ENCODE peak calls at places on chromosomes 11 and 22, in six cellular contexts. One of them, this sample, is unnamed.
A peak's percentile ranks its signal among the peaks of the same experiment; 100 is the strongest.

GRCh38 chr11:74650498-74650897 is 58.1 kb downstream of the POLD3 start:
- DNase-seq in mammary epithelial cell: no peak
- DNase-seq in GM12878: no peak
- DNase-seq in HCT116: no peak
- DNase-seq in endodermal cell: no peak
- DNase-seq in fibroblast of lung: peak; percentile 99
- DNase-seq in this sample: no peak

GRCh38 chr11:129249923-129250322 is 57.8 kb upstream of the ARHGAP32 start:
- DNase-seq in mammary epithelial cell: peak; percentile 19
- DNase-seq in GM12878: no peak
- DNase-seq in HCT116: no peak
- DNase-seq in endodermal cell: no peak
- DNase-seq in fibroblast of lung: no peak
- DNase-seq in this sample: no peak

GRCh38 chr11:10379433-10379832 is 74.6 kb downstream of the ADM start:
- DNase-seq in mammary epithelial cell: no peak
- DNase-seq in GM12878: no peak
- DNase-seq in HCT116: no peak
- DNase-seq in endodermal cell: no peak
- DNase-seq in fibroblast of lung: peak; percentile 63
- DNase-seq in this sample: no peak

GRCh38 chr11:35165416-35166368 is 26.7 kb downstream of the CD44 start:
- DNase-seq in mammary epithelial cell: peak; percentile 71
- DNase-seq in GM12878: peak; percentile 99
- DNase-seq in HCT116: no peak
- DNase-seq in endodermal cell: no peak
- DNase-seq in fibroblast of lung: peak; percentile 85
- DNase-seq in this sample: no peak

GRCh38 chr11:68827733-68828132 is 14.0 kb downstream of the CPT1A start:
- DNase-seq in mammary epithelial cell: no peak
- DNase-seq in GM12878: no peak
- DNase-seq in HCT116: no peak
- DNase-seq in endodermal cell: no peak
- DNase-seq in fibroblast of lung: no peak
- DNase-seq in this sample: no peak

GRCh38 chr11:121563900-121564822 is 111.4 kb upstream of the SORL1-AS1 start:
- DNase-seq in mammary epithelial cell: no peak
- DNase-seq in GM12878: no peak
- DNase-seq in HCT116: no peak
- DNase-seq in endodermal cell: no peak
- DNase-seq in fibroblast of lung: peak; percentile 21
- DNase-seq in this sample: no peak

GRCh38 chr22:26324150-26324549 is 104.9 kb upstream of the ASPHD2 start:
- DNase-seq in mammary epithelial cell: no peak
- DNase-seq in GM12878: no peak
- DNase-seq in HCT116: no peak
- DNase-seq in endodermal cell: no peak
- DNase-seq in fibroblast of lung: no peak
- DNase-seq in this sample: no peak

GRCh38 chr11:23406131-23406819 is 546.0 kb upstream of the CCDC179 start:
- DNase-seq in mammary epithelial cell: no peak
- DNase-seq in GM12878: no peak
- DNase-seq in HCT116: no peak
- DNase-seq in endodermal cell: peak; percentile 72
- DNase-seq in fibroblast of lung: no peak
- DNase-seq in this sample: peak; percentile 58

GRCh38 chr11:9459573-9460321 is 1.1 kb upstream of the ZNF143 start:
- DNase-seq in mammary epithelial cell: peak; percentile 27
- DNase-seq in GM12878: no peak
- DNase-seq in HCT116: peak; percentile 22
- DNase-seq in endodermal cell: peak; percentile 67
- DNase-seq in fibroblast of lung: peak; percentile 80
- DNase-seq in this sample: no peak

GRCh38 chr22:22855617-22856308 is 31.9 kb upstream of the IGLL5 start:
- DNase-seq in mammary epithelial cell: no peak
- DNase-seq in GM12878: no peak
- DNase-seq in HCT116: no peak
- DNase-seq in endodermal cell: peak; percentile 85
- DNase-seq in fibroblast of lung: no peak
- DNase-seq in this sample: no peak

GRCh38 chr11:59429924-59430516 is 3.8 kb upstream of the OR5A2 start:
- DNase-seq in mammary epithelial cell: peak; percentile 48
- DNase-seq in GM12878: peak; percentile 61
- DNase-seq in HCT116: peak; percentile 56
- DNase-seq in endodermal cell: peak; percentile 71
- DNase-seq in fibroblast of lung: peak; percentile 53
- DNase-seq in this sample: no peak

GRCh38 chr11:75283391-75283931 is 42.9 kb downstream of the TPBGL start:
- DNase-seq in mammary epithelial cell: no peak
- DNase-seq in GM12878: no peak
- DNase-seq in HCT116: no peak
- DNase-seq in endodermal cell: no peak
- DNase-seq in fibroblast of lung: no peak
- DNase-seq in this sample: peak; percentile 59

GRCh38 chr11:1041471-1041870 is 5.0 kb upstream of the MUC6 start:
- DNase-seq in mammary epithelial cell: no peak
- DNase-seq in GM12878: no peak
- DNase-seq in HCT116: no peak
- DNase-seq in endodermal cell: no peak
- DNase-seq in fibroblast of lung: no peak
- DNase-seq in this sample: peak; percentile 68

GRCh38 chr11:117595440-117595839 is 201.6 kb downstream of the DSCAML1 start:
- DNase-seq in mammary epithelial cell: no peak
- DNase-seq in GM12878: no peak
- DNase-seq in HCT116: peak; percentile 7
- DNase-seq in endodermal cell: no peak
- DNase-seq in fibroblast of lung: no peak
- DNase-seq in this sample: no peak

GRCh38 chr22:40531951-40532900 is 104.3 kb downstream of the MRTFA start:
- DNase-seq in mammary epithelial cell: no peak
- DNase-seq in GM12878: no peak
- DNase-seq in HCT116: no peak
- DNase-seq in endodermal cell: no peak
- DNase-seq in fibroblast of lung: no peak
- DNase-seq in this sample: no peak

GRCh38 chr11:114160884-114161283 is 101.4 kb downstream of the ZBTB16 start:
- DNase-seq in mammary epithelial cell: peak; percentile 62
- DNase-seq in GM12878: no peak
- DNase-seq in HCT116: no peak
- DNase-seq in endodermal cell: no peak
- DNase-seq in fibroblast of lung: peak; percentile 53
- DNase-seq in this sample: peak; percentile 5

GRCh38 chr11:100863080-100863581 is 176.0 kb downstream of the ARHGAP42 start:
- DNase-seq in mammary epithelial cell: peak; percentile 21
- DNase-seq in GM12878: peak; percentile 49
- DNase-seq in HCT116: no peak
- DNase-seq in endodermal cell: no peak
- DNase-seq in fibroblast of lung: peak; percentile 78
- DNase-seq in this sample: peak; percentile 26

GRCh38 chr11:65013130-65013691 is 749 bp upstream of the ARL2 start:
- DNase-seq in mammary epithelial cell: no peak
- DNase-seq in GM12878: no peak
- DNase-seq in HCT116: no peak
- DNase-seq in endodermal cell: peak; percentile 95
- DNase-seq in fibroblast of lung: peak; percentile 88
- DNase-seq in this sample: peak; percentile 96

GRCh38 chr11:42770444-42771065 is 541.2 kb upstream of the API5 start:
- DNase-seq in mammary epithelial cell: peak; percentile 2
- DNase-seq in GM12878: no peak
- DNase-seq in HCT116: no peak
- DNase-seq in endodermal cell: peak; percentile 69
- DNase-seq in fibroblast of lung: peak; percentile 3
- DNase-seq in this sample: no peak

GRCh38 chr22:29098296-29098695 is 25.5 kb downstream of the KREMEN1 start:
- DNase-seq in mammary epithelial cell: no peak
- DNase-seq in GM12878: no peak
- DNase-seq in HCT116: no peak
- DNase-seq in endodermal cell: no peak
- DNase-seq in fibroblast of lung: no peak
- DNase-seq in this sample: no peak

GRCh38 chr11:67195971-67196418 is 70.3 kb upstream of the GRK2 start:
- DNase-seq in mammary epithelial cell: no peak
- DNase-seq in GM12878: no peak
- DNase-seq in HCT116: no peak
- DNase-seq in endodermal cell: no peak
- DNase-seq in fibroblast of lung: peak; percentile 69
- DNase-seq in this sample: no peak

GRCh38 chr11:7612661-7613393 is 60.5 kb downstream of the CYB5R2 start:
- DNase-seq in mammary epithelial cell: peak; percentile 69
- DNase-seq in GM12878: no peak
- DNase-seq in HCT116: no peak
- DNase-seq in endodermal cell: no peak
- DNase-seq in fibroblast of lung: no peak
- DNase-seq in this sample: no peak

GRCh38 chr11:115926601-115927000 is 422.4 kb upstream of the CADM1 start:
- DNase-seq in mammary epithelial cell: no peak
- DNase-seq in GM12878: no peak
- DNase-seq in HCT116: no peak
- DNase-seq in endodermal cell: no peak
- DNase-seq in fibroblast of lung: no peak
- DNase-seq in this sample: no peak

DNA sequence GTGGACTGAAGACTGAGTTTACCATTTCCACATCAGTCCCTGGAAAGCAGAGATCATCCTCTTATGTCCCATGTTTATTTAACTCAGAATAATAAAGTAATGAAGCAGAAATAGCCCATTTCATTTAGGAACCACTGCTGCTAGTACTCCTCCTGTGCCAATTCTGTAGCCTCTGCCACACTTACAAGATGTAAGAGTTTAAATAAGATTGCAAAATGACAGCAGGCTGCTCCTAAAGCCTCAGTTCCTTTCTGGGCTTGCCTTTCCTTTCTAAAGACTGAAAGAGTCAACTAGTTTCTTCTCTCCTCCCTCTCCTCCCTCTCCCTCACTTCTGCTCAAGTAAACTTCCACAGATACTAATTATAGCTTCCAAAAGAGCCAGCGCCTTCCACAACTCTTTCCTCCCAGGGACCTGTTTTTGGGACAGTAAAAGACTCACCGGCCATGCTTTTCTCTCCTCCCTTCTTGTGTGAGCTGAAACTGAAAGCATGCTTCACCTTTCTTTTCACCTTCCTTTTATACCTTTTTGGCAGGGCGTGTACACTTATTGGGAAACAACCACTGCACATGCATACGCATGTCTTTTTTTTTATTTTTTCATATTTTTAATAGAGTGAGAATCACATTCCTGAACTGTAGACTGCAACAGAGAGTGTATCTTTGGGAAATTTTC is 26.1 kb upstream of the CARD16 start:
- DNase-seq in mammary epithelial cell: peak; percentile 53
- DNase-seq in GM12878: no peak
- DNase-seq in HCT116: no peak
- DNase-seq in endodermal cell: no peak
- DNase-seq in fibroblast of lung: no peak
- DNase-seq in this sample: no peak
- H3K9ac ChIP-seq in mammary epithelial cell: no peak overlapping the region
- H3K9ac ChIP-seq in GM12878: no peak overlapping the region
- H3K9ac ChIP-seq in HCT116: no peak overlapping the region
- H3K9ac ChIP-seq in endodermal cell: no peak overlapping the region
- H3K9ac ChIP-seq in fibroblast of lung: no peak overlapping the region
- H3K9ac ChIP-seq in this sample: no peak overlapping the region

GRCh38 chr11:63574856-63575602 is 11.8 kb upstream of the PLAAT2 start:
- DNase-seq in mammary epithelial cell: no peak
- DNase-seq in GM12878: no peak
- DNase-seq in HCT116: no peak
- DNase-seq in endodermal cell: no peak
- DNase-seq in fibroblast of lung: peak; percentile 62
- DNase-seq in this sample: no peak
- H3K4me3 ChIP-seq in mammary epithelial cell: peak overlapping the region; percentile 11
- H3K4me3 ChIP-seq in GM12878: no peak overlapping the region
- H3K4me3 ChIP-seq in HCT116: no peak overlapping the region
- H3K4me3 ChIP-seq in endodermal cell: no peak overlapping the region
- H3K4me3 ChIP-seq in fibroblast of lung: peak overlapping the region; percentile 33
- H3K4me3 ChIP-seq in this sample: peak overlapping the region; percentile 32

GRCh38 chr22:36419177-36419911 is 31.6 kb upstream of the MYH9 start:
- DNase-seq in mammary epithelial cell: no peak
- DNase-seq in GM12878: no peak
- DNase-seq in HCT116: no peak
- DNase-seq in endodermal cell: peak; percentile 69
- DNase-seq in fibroblast of lung: peak; percentile 98
- DNase-seq in this sample: peak; percentile 85
- H3K9ac ChIP-seq in mammary epithelial cell: no peak overlapping the region
- H3K9ac ChIP-seq in GM12878: peak overlapping the region; percentile 10
- H3K9ac ChIP-seq in HCT116: no peak overlapping the region
- H3K9ac ChIP-seq in endodermal cell: no peak overlapping the region
- H3K9ac ChIP-seq in fibroblast of lung: no peak overlapping the region
- H3K9ac ChIP-seq in this sample: peak overlapping the region; percentile 40

GRCh38 chr22:31124290-31124689 is 1.5 kb downstream of the INPP5J start:
- DNase-seq in mammary epithelial cell: no peak
- DNase-seq in GM12878: no peak
- DNase-seq in HCT116: no peak
- DNase-seq in endodermal cell: peak; percentile 38
- DNase-seq in fibroblast of lung: no peak
- DNase-seq in this sample: no peak

GRCh38 chr22:31122196-31122531 is 602 bp upstream of the INPP5J start:
- DNase-seq in mammary epithelial cell: no peak
- DNase-seq in GM12878: no peak
- DNase-seq in HCT116: no peak
- DNase-seq in endodermal cell: no peak
- DNase-seq in fibroblast of lung: no peak
- DNase-seq in this sample: no peak

GRCh38 chr22:31121403-31121802 is 1.4 kb upstream of the INPP5J start:
- DNase-seq in mammary epithelial cell: no peak
- DNase-seq in GM12878: no peak
- DNase-seq in HCT116: no peak
- DNase-seq in endodermal cell: no peak
- DNase-seq in fibroblast of lung: no peak
- DNase-seq in this sample: no peak

GRCh38 chr22:31123292-31123602 is 481 bp downstream of the INPP5J start:
- DNase-seq in mammary epithelial cell: no peak
- DNase-seq in GM12878: no peak
- DNase-seq in HCT116: no peak
- DNase-seq in endodermal cell: no peak
- DNase-seq in fibroblast of lung: no peak
- DNase-seq in this sample: no peak

GRCh38 chr22:31122532-31123291 is at the start of gene INPP5J:
- DNase-seq in mammary epithelial cell: peak; percentile 35
- DNase-seq in GM12878: no peak
- DNase-seq in HCT116: peak; percentile 44
- DNase-seq in endodermal cell: peak; percentile 84
- DNase-seq in fibroblast of lung: peak; percentile 37
- DNase-seq in this sample: peak; percentile 73
- H3K4me3 ChIP-seq in mammary epithelial cell: peak within 1 kb of the TSS; percentile 28
- H3K4me3 ChIP-seq in GM12878: no peak within 1 kb of the TSS
- H3K4me3 ChIP-seq in HCT116: peak within 1 kb of the TSS; percentile 70
- H3K4me3 ChIP-seq in endodermal cell: peak within 1 kb of the TSS; percentile 80
- H3K4me3 ChIP-seq in fibroblast of lung: peak within 1 kb of the TSS; percentile 40
- H3K4me3 ChIP-seq in this sample: peak within 1 kb of the TSS; percentile 80

GRCh38 chr11:44728085-44728410 is 1.3 kb downstream of the TSPAN18 start:
- DNase-seq in mammary epithelial cell: no peak
- DNase-seq in GM12878: no peak
- DNase-seq in HCT116: no peak
- DNase-seq in endodermal cell: no peak
- DNase-seq in fibroblast of lung: no peak
- DNase-seq in this sample: no peak
- H3K9ac ChIP-seq in mammary epithelial cell: no peak overlapping the region
- H3K9ac ChIP-seq in GM12878: no peak overlapping the region
- H3K9ac ChIP-seq in HCT116: peak overlapping the region; percentile 68
- H3K9ac ChIP-seq in endodermal cell: peak overlapping the region; percentile 35
- H3K9ac ChIP-seq in fibroblast of lung: no peak overlapping the region
- H3K9ac ChIP-seq in this sample: no peak overlapping the region

This sample was measured in kidney.